ENCODE peak calls at places on chromosomes 2 and 18, in ten cellular contexts. B is activated T-cell treated with anti-CD3 and anti-CD28 coated beads for 24 hours; J is T-helper 9 cell; U is Peyer's patch; W is osteocyte; T is activated gamma-delta T cell treated with Interleukin-2 at 50 U/mL for 16 hours; H is T-cell; Q is central memory CD4-positive, alpha-beta T cell; K is heart left ventricle; C is substantia nigra. R is an unnamed sample.

GRCh38 chr2:64699712-64700111 is 46.0 kb upstream of the SERTAD2 start:
- DNase-seq in H (no peak), T (no peak), K (no peak), J (no peak), W (no peak), Q (peak), C (no peak), U (peak), B (no peak), R (no peak)

GRCh38 chr2:1887106-1887505 is 142.8 kb upstream of the PXDN start:
- DNase-seq in Q (no peak), W (no peak), K (no peak), U (no peak), B (no peak), H (no peak), C (no peak), T (no peak), J (no peak), R (no peak)

GRCh38 chr2:216922170-216922780 is 62.4 kb upstream of the TNP1 start:
- DNase-seq in W (no peak), H (no peak), T (no peak), J (no peak), B (no peak), C (no peak), K (no peak), Q (no peak), U (no peak), R (no peak)

GRCh38 chr18:23512641-23513040 is 9.3 kb downstream of the RMC1 start:
- DNase-seq in H (no peak), U (no peak), K (no peak), W (no peak), J (no peak), T (no peak), Q (no peak), B (no peak), C (no peak), R (no peak)

GRCh38 chr2:16302431-16302830 is 362.1 kb downstream of the MYCN start:
- DNase-seq in C (no peak), K (no peak), H (no peak), T (no peak), J (no peak), U (no peak), W (no peak), B (no peak), Q (no peak), R (no peak)

GRCh38 chr2:65045651-65046050 is 10.6 kb upstream of the CEP68 start:
- DNase-seq in H (no peak), C (no peak), K (no peak), U (no peak), J (no peak), T (no peak), Q (no peak), B (no peak), W (peak), R (no peak)

GRCh38 chr18:59052965-59053960 is 86.4 kb upstream of the SEC11C start:
- DNase-seq in Q (no peak), B (no peak), H (no peak), C (no peak), K (no peak), W (no peak), J (no peak), U (no peak), T (no peak), R (no peak)

GRCh38 chr2:100799701-100800100 is 20.2 kb upstream of the NPAS2 start:
- DNase-seq in C (no peak), B (no peak), T (no peak), H (no peak), Q (no peak), U (no peak), K (no peak), J (no peak), W (no peak), R (no peak)

GRCh38 chr2:168466190-168466737 is 10.2 kb downstream of the CERS6 start:
- DNase-seq in T (no peak), B (no peak), W (no peak), J (no peak), U (no peak), K (no peak), Q (no peak), C (no peak), H (no peak), R (no peak)

GRCh38 chr18:26721876-26722581 is 143.5 kb downstream of the AQP4 start:
- DNase-seq in K (no peak), C (no peak), J (no peak), U (no peak), H (no peak), B (no peak), Q (no peak), W (no peak), T (no peak), R (no peak)

GRCh38 chr2:143684731-143685364 is 555.6 kb downstream of the ARHGAP15 start:
- DNase-seq in Q (no peak), K (no peak), U (no peak), W (no peak), T (no peak), C (no peak), H (no peak), J (no peak), B (no peak), R (no peak)

GRCh38 chr18:6629635-6630140 is 99.8 kb upstream of the ARHGAP28 start:
- DNase-seq in T (no peak), W (no peak), H (no peak), Q (no peak), K (no peak), U (no peak), C (no peak), J (no peak), B (no peak), R (no peak)

GRCh38 chr2:84807063-84807485 is 73.8 kb downstream of the TRABD2A start:
- DNase-seq in W (peak), B (no peak), T (no peak), Q (no peak), K (no peak), U (peak), C (no peak), H (no peak), J (no peak), R (peak)

GRCh38 chr2:36427790-36428243 is 72.2 kb downstream of the CRIM1 start:
- DNase-seq in H (no peak), K (no peak), W (no peak), B (no peak), C (no peak), J (no peak), Q (no peak), T (no peak), U (no peak), R (no peak)

GRCh38 chr2:54945401-54946219 is 104.6 kb downstream of the RTN4 start:
- DNase-seq in K (no peak), J (no peak), H (no peak), C (peak), W (peak), B (no peak), U (peak), T (no peak), Q (no peak), R (no peak)

R was measured in upper lobe of left lung.